ENCODE peak calls at places on chromosomes 12 and 14, in four cellular contexts. W is K562, I is HepG2, U is A549. X is an unnamed sample.

GRCh38 chr12:57127101-57127709 is 1.1 kb upstream of the LRP1 start:
- DNase-seq in W (peak), I (peak), U (peak), X (peak)

GRCh38 chr14:100864960-100865681 is 38.4 kb downstream of the RTL1 start:
- DNase-seq in W (peak), I (no peak), U (peak), X (no peak)

GRCh38 chr12:119117936-119118335 is 60.8 kb upstream of the HSPB8 start:
- DNase-seq in W (no peak), I (no peak), U (no peak), X (no peak)

GRCh38 chr12:47901285-47902093 is 3.3 kb downstream of the VDR start:
- DNase-seq in W (no peak), I (no peak), U (no peak), X (no peak)

GRCh38 chr12:104182144-104182543 is 33.4 kb upstream of the TXNRD1 start:
- DNase-seq in W (no peak), I (no peak), U (peak), X (no peak)

GRCh38 chr14:30994681-30995620 is 30.5 kb upstream of the AP4S1 start:
- DNase-seq in W (no peak), I (no peak), U (no peak), X (no peak)

GRCh38 chr14:105080161-105080560 is 14.9 kb upstream of the GPR132 start:
- DNase-seq in W (no peak), I (no peak), U (no peak), X (no peak)

GRCh38 chr14:94027566-94028449 is 1.7 kb downstream of the OTUB2 start:
- DNase-seq in W (no peak), I (no peak), U (no peak), X (no peak)

GRCh38 chr14:52790756-52791203 is 627 bp downstream of the GNPNAT1 start:
- DNase-seq in W (peak), I (no peak), U (no peak), X (no peak)

GRCh38 chr12:99026332-99027116 is 381.4 kb downstream of the APAF1 start:
- DNase-seq in W (no peak), I (no peak), U (no peak), X (no peak)

GRCh38 chr14:77122555-77123125 is 19.0 kb downstream of the ZDHHC22 start:
- DNase-seq in W (no peak), I (no peak), U (no peak), X (no peak)

GRCh38 chr14:65810326-65810725 is 397.8 kb downstream of the FUT8 start:
- DNase-seq in W (no peak), I (no peak), U (no peak), X (no peak)

GRCh38 chr14:71985538-71986234 is 53.5 kb downstream of the RGS6 start:
- DNase-seq in W (no peak), I (no peak), U (no peak), X (no peak)

GRCh38 chr12:128367961-128368360 is 101.0 kb downstream of the TMEM132C start:
- DNase-seq in W (no peak), I (no peak), U (no peak), X (no peak)

GRCh38 chr12:6335451-6336078 is 6.3 kb downstream of the TNFRSF1A start:
- DNase-seq in W (peak), I (peak), U (peak), X (peak)

GRCh38 chr12:24600996-24601395 is 347.9 kb downstream of the BCAT1 start:
- DNase-seq in W (no peak), I (no peak), U (no peak), X (no peak)

GRCh38 chr14:76768201-76768656 is 7.0 kb downstream of the VASH1 start:
- DNase-seq in W (peak), I (no peak), U (no peak), X (peak)

GRCh38 chr14:90381999-90382451 is 14.8 kb upstream of the CALM1 start:
- DNase-seq in W (no peak), I (peak), U (no peak), X (peak)

GRCh38 chr12:47410383-47410782 is 295.4 kb downstream of the RPAP3 start:
- DNase-seq in W (no peak), I (no peak), U (no peak), X (no peak)

GRCh38 chr14:21066882-21067502 is 3.1 kb upstream of the ARHGEF40 start:
- DNase-seq in W (peak), I (peak), U (peak), X (no peak)

GRCh38 chr12:131028587-131029338 is 75.1 kb downstream of the ADGRD1 start:
- DNase-seq in W (no peak), I (no peak), U (peak), X (no peak)

GRCh38 chr12:24496755-24497154 is 452.1 kb downstream of the BCAT1 start:
- DNase-seq in W (no peak), I (no peak), U (no peak), X (no peak)

GRCh38 chr12:114770323-114770722 is 86.3 kb upstream of the TBX3 start:
- DNase-seq in W (no peak), I (peak), U (peak), X (no peak)

GRCh38 chr12:114767906-114768697 is 84.1 kb upstream of the TBX3 start:
- DNase-seq in W (no peak), I (peak), U (peak), X (peak)

GRCh38 chr12:114769634-114770033 is 85.7 kb upstream of the TBX3 start:
- DNase-seq in W (no peak), I (peak), U (no peak), X (no peak)

GRCh38 chr12:114764516-114764915 is 80.5 kb upstream of the TBX3 start:
- DNase-seq in W (no peak), I (peak), U (no peak), X (no peak)

DNA sequence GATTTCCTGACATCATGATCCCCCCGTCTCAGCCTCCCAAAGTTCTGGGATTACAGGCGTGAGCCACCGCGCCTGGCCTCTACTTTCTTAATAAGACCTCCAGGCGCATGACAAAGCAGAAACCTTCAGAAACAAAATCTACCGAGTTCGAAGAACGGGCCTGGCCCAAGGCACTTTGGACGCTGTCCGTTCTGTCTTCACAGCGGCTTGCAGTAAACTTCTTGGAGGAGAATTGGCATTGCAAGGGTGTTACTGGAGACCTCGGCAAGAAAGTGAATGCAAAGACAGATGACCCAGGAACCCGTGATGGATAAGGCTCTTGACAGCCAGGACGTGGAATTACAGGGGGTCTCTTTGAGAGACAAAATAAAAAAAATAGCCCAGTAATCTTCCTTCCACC is 83.1 kb upstream of the TBX3 start:
- DNase-seq in W (no peak), I (no peak), U (no peak), X (no peak)
- TF ChIP-seq NR3C1 in W (no peak), I (no peak), U (no peak), X (no peak)

DNA sequence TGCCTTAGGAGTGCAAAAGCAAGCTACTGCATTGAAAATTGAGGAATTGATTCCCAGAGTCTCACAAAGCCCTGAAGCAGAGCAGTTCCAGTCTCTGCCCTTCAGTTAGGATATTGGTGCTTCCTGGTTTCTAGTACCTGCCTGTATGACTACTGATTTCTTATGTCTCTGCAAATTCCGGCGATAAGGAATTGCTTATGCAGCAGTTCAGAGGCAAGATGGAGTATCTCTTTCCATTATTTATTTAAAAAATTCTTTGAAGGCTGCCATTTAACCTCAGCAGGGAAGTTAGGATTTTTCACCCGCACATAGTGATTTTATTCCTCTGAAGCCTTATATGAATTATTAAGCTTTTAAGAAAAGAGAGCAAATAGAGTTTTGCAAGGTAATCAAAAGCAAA is 184.9 kb upstream of the SSTR1 start:
- DNase-seq in W (no peak), I (no peak), U (no peak), X (no peak)
- TF ChIP-seq NR3C1 in W (no peak), I (no peak), U (no peak), X (no peak)

GRCh38 chr14:60184597-60185555 is 19.7 kb upstream of the DHRS7 start:
- DNase-seq in W (no peak), I (no peak), U (no peak), X (no peak)
- TF ChIP-seq NR3C1 in W (no peak), I (no peak), U (no peak), X (no peak)

DNA sequence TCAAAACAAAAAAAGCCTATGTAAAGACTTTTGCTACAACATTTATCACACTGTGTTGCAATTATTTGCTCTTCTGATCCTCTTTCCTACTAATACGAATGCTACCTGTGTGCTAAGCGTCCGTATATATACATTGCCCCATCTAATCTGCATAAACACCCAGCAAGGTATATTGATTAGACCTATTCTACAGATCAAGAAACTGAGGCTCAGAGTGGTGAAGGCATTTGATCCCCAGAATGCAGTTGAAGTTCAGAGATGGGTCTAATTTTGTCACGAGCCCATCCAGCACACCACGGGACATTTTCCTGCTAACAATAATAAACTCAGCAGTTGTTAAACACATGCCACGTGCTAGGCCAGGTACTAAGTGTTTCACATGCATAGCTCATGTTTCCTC is 25.1 kb upstream of the CORO1C start:
- DNase-seq in W (no peak), I (no peak), U (no peak), X (no peak)
- TF ChIP-seq NR3C1 in W (no peak), I (no peak), U (no peak), X (no peak)

GRCh38 chr12:63917477-63917862 is 73.0 kb downstream of the SRGAP1 start:
- DNase-seq in W (no peak), I (no peak), U (no peak), X (no peak)

GRCh38 chr12:63918788-63919300 is 74.3 kb downstream of the SRGAP1 start:
- DNase-seq in W (no peak), I (peak), U (peak), X (no peak)

GRCh38 chr12:63916561-63917476 is 72.3 kb downstream of the SRGAP1 start:
- DNase-seq in W (no peak), I (no peak), U (peak), X (no peak)

GRCh38 chr12:63919758-63920157 is 75.3 kb downstream of the SRGAP1 start:
- DNase-seq in W (no peak), I (no peak), U (no peak), X (no peak)

GRCh38 chr12:63917864-63918742 is 73.6 kb downstream of the SRGAP1 start:
- DNase-seq in W (no peak), I (peak), U (peak), X (no peak)
- TF ChIP-seq NR3C1 in W (no peak), I (no peak), U (no peak), X (no peak)

GRCh38 chr14:58731465-58732330 is 93.9 kb downstream of the DACT1 start:
- DNase-seq in W (no peak), I (no peak), U (peak), X (no peak)
- TF ChIP-seq NR3C1 in W (no peak), I (no peak), U (no peak), X (no peak)

DNA sequence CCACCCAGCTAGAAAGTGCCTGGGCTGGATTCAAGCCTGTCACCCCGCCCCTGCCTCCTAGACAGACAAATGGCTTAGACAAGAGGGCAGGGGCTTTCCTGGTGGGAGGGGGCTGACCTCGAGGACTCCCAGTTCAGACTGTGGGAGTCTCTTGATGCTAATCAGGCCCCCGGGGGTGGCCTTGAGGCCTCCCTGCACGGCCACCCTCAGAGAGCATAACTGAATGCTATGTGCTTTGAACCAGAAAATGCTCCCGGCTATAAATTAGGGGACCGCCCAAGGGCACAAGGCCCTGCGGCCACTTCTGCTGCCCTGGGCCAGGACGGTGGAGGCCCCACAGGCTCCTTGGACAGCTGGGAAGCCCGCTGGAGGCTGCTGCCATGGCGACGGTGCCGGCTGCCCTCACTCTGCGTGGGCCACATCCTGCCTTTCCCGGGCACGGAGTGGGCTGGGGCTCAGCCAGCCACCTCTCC is 111.0 kb upstream of the NCOR2 start:
- DNase-seq in W (no peak), I (no peak), U (no peak), X (no peak)
- TF ChIP-seq NR3C1 in W (no peak), I (no peak), U (no peak), X (no peak)

X was measured in WTC11.